ENCODE peak calls at places on chromosomes 6 and 20, in seven cellular contexts. I is AG04450; L is neuronal stem cell; O is activated CD4-positive, alpha-beta T cell treated with anti-CD3 and anti-CD28 coated beads for 4 hours; S is PC-3; U is fibroblast of the aortic adventitia; A is fibroblast of mammary gland. M is an unnamed sample.
A peak's percentile ranks its signal among the peaks of the same experiment; 100 is the strongest.

GRCh38 chr6:124119591-124119990 is 315.9 kb downstream of the NKAIN2 start:
- DNase-seq in I (no peak), L (no peak), O (no peak), S (no peak), U (no peak), A (no peak), M (peak; percentile 73)

GRCh38 chr6:24004062-24004461 is 122.0 kb upstream of the NRSN1 start:
- DNase-seq in I (no peak), L (no peak), O (no peak), S (peak; percentile 61), U (peak; percentile 7), A (peak; percentile 35), M (no peak)

GRCh38 chr6:16420715-16421461 is 182.5 kb downstream of the GMPR start:
- DNase-seq in I (peak; percentile 33), L (no peak), O (peak; percentile 50), S (peak; percentile 43), U (peak; percentile 60), A (peak; percentile 32), M (no peak)

GRCh38 chr6:89886378-89887120 is 7.7 kb upstream of the GJA10 start:
- DNase-seq in I (no peak), L (no peak), O (no peak), S (no peak), U (no peak), A (no peak), M (no peak)

GRCh38 chr6:3041606-3042005 is 26.7 kb upstream of the RIPK1 start:
- DNase-seq in I (no peak), L (peak; percentile 67), O (no peak), S (no peak), U (no peak), A (no peak), M (peak; percentile 89)

GRCh38 chr6:110628330-110628729 is 151.9 kb upstream of the SLC22A16 start:
- DNase-seq in I (peak; percentile 62), L (no peak), O (no peak), S (peak; percentile 63), U (peak; percentile 53), A (peak; percentile 86), M (no peak)

GRCh38 chr20:652611-653109 is 340 bp downstream of the SRXN1 start:
- DNase-seq in I (peak; percentile 13), L (no peak), O (peak; percentile 4), S (peak; percentile 31), U (peak; percentile 45), A (peak; percentile 40), M (no peak)

GRCh38 chr6:144297498-144298166 is 12.5 kb downstream of the UTRN start:
- DNase-seq in I (no peak), L (no peak), O (no peak), S (no peak), U (no peak), A (peak; percentile 84), M (no peak)

GRCh38 chr20:50580016-50580747 is 70.0 kb downstream of the PTPN1 start:
- DNase-seq in I (no peak), L (peak; percentile 51), O (peak; percentile 33), S (peak; percentile 77), U (peak; percentile 59), A (peak; percentile 59), M (peak; percentile 78)

GRCh38 chr6:167791036-167791779 is 35.5 kb upstream of the AFDN start:
- DNase-seq in I (no peak), L (no peak), O (no peak), S (peak; percentile 50), U (no peak), A (no peak), M (no peak)

GRCh38 chr6:90106449-90106848 is 190.2 kb downstream of the BACH2 start:
- DNase-seq in I (no peak), L (no peak), O (no peak), S (no peak), U (no peak), A (no peak), M (no peak)

GRCh38 chr6:170048615-170049256 is 242.1 kb downstream of the DLL1 start:
- DNase-seq in I (no peak), L (no peak), O (no peak), S (peak; percentile 35), U (no peak), A (peak; percentile 45), M (no peak)

GRCh38 chr6:107491791-107492674 is 2.1 kb downstream of the SOBP start:
- DNase-seq in I (no peak), L (no peak), O (no peak), S (no peak), U (peak; percentile 50), A (peak; percentile 91), M (no peak)

GRCh38 chr6:12012566-12013367 is 655 bp downstream of the HIVEP1 start:
- DNase-seq in I (peak; percentile 84), L (peak; percentile 82), O (peak; percentile 72), S (peak; percentile 80), U (peak; percentile 94), A (peak; percentile 83), M (peak; percentile 92)

GRCh38 chr6:1335367-1336037 is 23.6 kb downstream of the FOXQ1 start:
- DNase-seq in I (no peak), L (no peak), O (no peak), S (peak; percentile 96), U (peak; percentile 87), A (peak; percentile 62), M (no peak)

GRCh38 chr6:75460636-75461035 is 33.0 kb downstream of the FILIP1 start:
- DNase-seq in I (no peak), L (no peak), O (no peak), S (no peak), U (peak; percentile 79), A (peak; percentile 23), M (no peak)

GRCh38 chr20:56731041-56731440 is 101.9 kb downstream of the TFAP2C start:
- DNase-seq in I (no peak), L (no peak), O (no peak), S (no peak), U (no peak), A (no peak), M (no peak)

GRCh38 chr6:134936476-134936875 is 13.4 kb downstream of the ALDH8A1 start:
- DNase-seq in I (no peak), L (no peak), O (no peak), S (no peak), U (no peak), A (no peak), M (no peak)

GRCh38 chr6:26420607-26421235 is 18.6 kb downstream of the BTN3A1 start:
- DNase-seq in I (no peak), L (peak; percentile 9), O (peak; percentile 16), S (peak; percentile 43), U (peak; percentile 33), A (peak; percentile 46), M (peak; percentile 46)

GRCh38 chr6:169452869-169453186 is 199.2 kb upstream of the THBS2 start:
- DNase-seq in I (no peak), L (no peak), O (no peak), S (no peak), U (no peak), A (peak; percentile 45), M (no peak)

GRCh38 chr6:169803291-169803811 is 51.9 kb downstream of the ERMARD start:
- DNase-seq in I (no peak), L (no peak), O (no peak), S (no peak), U (no peak), A (no peak), M (no peak)

GRCh38 chr6:89237158-89237557 is 20.0 kb upstream of the GABRR1 start:
- DNase-seq in I (no peak), L (no peak), O (no peak), S (no peak), U (no peak), A (no peak), M (no peak)

GRCh38 chr6:13404115-13404891 is 76.0 kb upstream of the TBC1D7 start:
- DNase-seq in I (no peak), L (no peak), O (no peak), S (peak; percentile 48), U (peak; percentile 51), A (peak; percentile 64), M (no peak)

GRCh38 chr20:33947709-33948295 is 45.9 kb upstream of the RALY start:
- DNase-seq in I (no peak), L (peak; percentile 27), O (peak; percentile 4), S (peak; percentile 45), U (peak; percentile 30), A (peak; percentile 71), M (peak; percentile 86)

GRCh38 chr6:145544031-145544430 is 191.3 kb downstream of the EPM2A start:
- DNase-seq in I (peak; percentile 68), L (no peak), O (no peak), S (peak; percentile 82), U (peak; percentile 76), A (peak; percentile 93), M (peak; percentile 9)

GRCh38 chr6:38489951-38490350 is 149.8 kb downstream of the BTBD9 start:
- DNase-seq in I (peak; percentile 68), L (no peak), O (no peak), S (no peak), U (peak; percentile 47), A (peak; percentile 82), M (no peak)

GRCh38 chr6:153034139-153034538 is 31.6 kb upstream of the MTRF1L start:
- DNase-seq in I (no peak), L (no peak), O (no peak), S (no peak), U (no peak), A (no peak), M (no peak)

GRCh38 chr6:21220271-21220987 is 373.1 kb upstream of the SOX4 start:
- DNase-seq in I (no peak), L (no peak), O (no peak), S (peak; percentile 75), U (no peak), A (no peak), M (no peak)

GRCh38 chr6:168313371-168314028 is 6.1 kb downstream of the DACT2 start:
- DNase-seq in I (no peak), L (no peak), O (no peak), S (no peak), U (no peak), A (no peak), M (peak; percentile 73)

GRCh38 chr6:41655706-41656668 is 17.7 kb downstream of the MDFI start:
- DNase-seq in I (peak; percentile 20), L (no peak), O (no peak), S (no peak), U (no peak), A (no peak), M (peak; percentile 30)

GRCh38 chr6:131937703-131938631 is 13.2 kb downstream of the CCN2 start:
- DNase-seq in I (peak; percentile 56), L (no peak), O (no peak), S (peak; percentile 60), U (peak; percentile 65), A (peak; percentile 95), M (no peak)

GRCh38 chr6:120869397-120869796 is 464.9 kb downstream of the TBC1D32 start:
- DNase-seq in I (no peak), L (peak; percentile 18), O (no peak), S (peak; percentile 3), U (no peak), A (no peak), M (peak; percentile 50)

GRCh38 chr6:93059911-93060310 is 359.4 kb downstream of the EPHA7 start:
- DNase-seq in I (no peak), L (no peak), O (no peak), S (no peak), U (no peak), A (no peak), M (no peak)

GRCh38 chr6:96015321-96015790 is 418 bp upstream of the FUT9 start:
- DNase-seq in I (no peak), L (no peak), O (no peak), S (no peak), U (no peak), A (no peak), M (peak; percentile 92)

GRCh38 chr6:150800596-150801310 is 64.7 kb upstream of the MTHFD1L start:
- DNase-seq in I (peak; percentile 4), L (no peak), O (no peak), S (no peak), U (peak; percentile 78), A (no peak), M (no peak)

GRCh38 chr6:39855356-39855995 is 63.3 kb downstream of the DAAM2 start:
- DNase-seq in I (no peak), L (no peak), O (no peak), S (no peak), U (no peak), A (peak; percentile 40), M (no peak)

GRCh38 chr6:79676785-79677736 is 45.9 kb downstream of the SH3BGRL2 start:
- DNase-seq in I (no peak), L (no peak), O (no peak), S (no peak), U (no peak), A (peak; percentile 7), M (no peak)

GRCh38 chr20:9510926-9511325 is 3.5 kb upstream of the LAMP5 start:
- DNase-seq in I (no peak), L (no peak), O (no peak), S (no peak), U (no peak), A (no peak), M (no peak)

M was measured in neural progenitor cell.